ENCODE peak calls at places on chromosomes 3 and 15, in six cellular contexts. One of them, this sample, is unnamed.

GRCh38 chr3:176075046-176075445 is 1122.2 kb downstream of the TBL1XR1 start:
- DNase-seq in hepatic stellate cell: no peak
- DNase-seq in COR-L47: no peak
- DNase-seq in activated T-helper 1 cell treated with Interleukin-2 at 50 U/mL for 16 hours: no peak
- DNase-seq in aorta: no peak
- DNase-seq in endothelial cell: no peak
- DNase-seq in this sample: no peak

GRCh38 chr3:112568642-112569041 is 6.8 kb downstream of the SLC35A5 start:
- DNase-seq in hepatic stellate cell: no peak
- DNase-seq in COR-L47: no peak
- DNase-seq in activated T-helper 1 cell treated with Interleukin-2 at 50 U/mL for 16 hours: no peak
- DNase-seq in aorta: no peak
- DNase-seq in endothelial cell: no peak
- DNase-seq in this sample: no peak

GRCh38 chr15:51874751-51875644 is 45.5 kb downstream of the TMOD3 start:
- DNase-seq in hepatic stellate cell: peak
- DNase-seq in COR-L47: no peak
- DNase-seq in activated T-helper 1 cell treated with Interleukin-2 at 50 U/mL for 16 hours: no peak
- DNase-seq in aorta: no peak
- DNase-seq in endothelial cell: no peak
- DNase-seq in this sample: no peak

GRCh38 chr3:194073926-194074325 is 62.0 kb upstream of the HES1 start:
- DNase-seq in hepatic stellate cell: no peak
- DNase-seq in COR-L47: no peak
- DNase-seq in activated T-helper 1 cell treated with Interleukin-2 at 50 U/mL for 16 hours: no peak
- DNase-seq in aorta: no peak
- DNase-seq in endothelial cell: no peak
- DNase-seq in this sample: no peak

GRCh38 chr15:62853833-62854210 is 188.7 kb upstream of the TPM1 start:
- DNase-seq in hepatic stellate cell: no peak
- DNase-seq in COR-L47: no peak
- DNase-seq in activated T-helper 1 cell treated with Interleukin-2 at 50 U/mL for 16 hours: no peak
- DNase-seq in aorta: no peak
- DNase-seq in endothelial cell: no peak
- DNase-seq in this sample: no peak

GRCh38 chr15:71683401-71684274 is 126.7 kb upstream of the NR2E3 start:
- DNase-seq in hepatic stellate cell: no peak
- DNase-seq in COR-L47: no peak
- DNase-seq in activated T-helper 1 cell treated with Interleukin-2 at 50 U/mL for 16 hours: no peak
- DNase-seq in aorta: no peak
- DNase-seq in endothelial cell: no peak
- DNase-seq in this sample: no peak

GRCh38 chr3:48064292-48064829 is 48.1 kb upstream of the MAP4 start:
- DNase-seq in hepatic stellate cell: no peak
- DNase-seq in COR-L47: no peak
- DNase-seq in activated T-helper 1 cell treated with Interleukin-2 at 50 U/mL for 16 hours: no peak
- DNase-seq in aorta: no peak
- DNase-seq in endothelial cell: no peak
- DNase-seq in this sample: no peak

GRCh38 chr15:91782221-91782620 is 71.3 kb upstream of the SLCO3A1 start:
- DNase-seq in hepatic stellate cell: no peak
- DNase-seq in COR-L47: peak
- DNase-seq in activated T-helper 1 cell treated with Interleukin-2 at 50 U/mL for 16 hours: no peak
- DNase-seq in aorta: no peak
- DNase-seq in endothelial cell: no peak
- DNase-seq in this sample: no peak

GRCh38 chr15:66842710-66843441 is 140.8 kb downstream of the SMAD6 start:
- DNase-seq in hepatic stellate cell: peak
- DNase-seq in COR-L47: peak
- DNase-seq in activated T-helper 1 cell treated with Interleukin-2 at 50 U/mL for 16 hours: no peak
- DNase-seq in aorta: peak
- DNase-seq in endothelial cell: no peak
- DNase-seq in this sample: no peak

GRCh38 chr15:24633082-24633481 is 42.5 kb upstream of the NPAP1 start:
- DNase-seq in hepatic stellate cell: no peak
- DNase-seq in COR-L47: no peak
- DNase-seq in activated T-helper 1 cell treated with Interleukin-2 at 50 U/mL for 16 hours: no peak
- DNase-seq in aorta: no peak
- DNase-seq in endothelial cell: no peak
- DNase-seq in this sample: no peak

GRCh38 chr15:31461911-31462480 is 135.4 kb downstream of the KLF13 start:
- DNase-seq in hepatic stellate cell: no peak
- DNase-seq in COR-L47: no peak
- DNase-seq in activated T-helper 1 cell treated with Interleukin-2 at 50 U/mL for 16 hours: no peak
- DNase-seq in aorta: peak
- DNase-seq in endothelial cell: no peak
- DNase-seq in this sample: no peak

GRCh38 chr3:59717679-59718205 is 667.9 kb upstream of the CFAP20DC start:
- DNase-seq in hepatic stellate cell: no peak
- DNase-seq in COR-L47: no peak
- DNase-seq in activated T-helper 1 cell treated with Interleukin-2 at 50 U/mL for 16 hours: no peak
- DNase-seq in aorta: no peak
- DNase-seq in endothelial cell: no peak
- DNase-seq in this sample: no peak

GRCh38 chr3:62935793-62936192 is 60.6 kb upstream of the CADPS start:
- DNase-seq in hepatic stellate cell: no peak
- DNase-seq in COR-L47: no peak
- DNase-seq in activated T-helper 1 cell treated with Interleukin-2 at 50 U/mL for 16 hours: no peak
- DNase-seq in aorta: no peak
- DNase-seq in endothelial cell: no peak
- DNase-seq in this sample: no peak

GRCh38 chr3:58645726-58646125 is 20.8 kb downstream of the FAM3D start:
- DNase-seq in hepatic stellate cell: no peak
- DNase-seq in COR-L47: no peak
- DNase-seq in activated T-helper 1 cell treated with Interleukin-2 at 50 U/mL for 16 hours: no peak
- DNase-seq in aorta: no peak
- DNase-seq in endothelial cell: no peak
- DNase-seq in this sample: no peak